ENCODE peak calls at places on chromosomes 3 and 15, in seven cellular contexts. A is left ventricle myocardium inferior, W is A549, X is cardiac fibroblast, N is breast epithelium, D is PC-3, H is coronary artery. V is an unnamed sample.

GRCh38 chr15:42549052-42549491 is 434 bp downstream of the HAUS2 start:
- DNase-seq in A (no peak), W (peak; percentile 27), X (peak; percentile 42), N (no peak), D (peak; percentile 32), H (no peak), V (peak; percentile 35)

GRCh38 chr3:44842376-44842775 is 19.3 kb upstream of the TMEM42 start:
- DNase-seq in A (no peak), W (no peak), X (no peak), N (no peak), D (no peak), H (no peak), V (no peak)

GRCh38 chr3:31724144-31724543 is 191.4 kb downstream of the STT3B start:
- DNase-seq in A (no peak), W (no peak), X (no peak), N (no peak), D (no peak), H (no peak), V (no peak)

GRCh38 chr15:42695527-42696071 is 41.3 kb downstream of the CDAN1 start:
- DNase-seq in A (no peak), W (no peak), X (no peak), N (no peak), D (no peak), H (no peak), V (no peak)

GRCh38 chr15:70324001-70324974 is 226.6 kb upstream of the TLE3 start:
- DNase-seq in A (no peak), W (no peak), X (no peak), N (peak; percentile 82), D (peak; percentile 94), H (no peak), V (peak; percentile 74)

GRCh38 chr15:52730163-52730562 is 51.0 kb upstream of the ATOSA start:
- DNase-seq in A (no peak), W (no peak), X (peak; percentile 74), N (no peak), D (peak; percentile 34), H (no peak), V (peak; percentile 82)

GRCh38 chr3:108887777-108888176 is 65.2 kb downstream of the TRAT1 start:
- DNase-seq in A (no peak), W (no peak), X (no peak), N (no peak), D (no peak), H (no peak), V (no peak)

GRCh38 chr3:135967867-135968266 is 2.3 kb downstream of the PPP2R3A start:
- DNase-seq in A (no peak), W (no peak), X (no peak), N (no peak), D (no peak), H (no peak), V (no peak)

GRCh38 chr3:170907519-170908234 is 760 bp downstream of the EIF5A2 start:
- DNase-seq in A (no peak), W (peak; percentile 15), X (peak; percentile 29), N (no peak), D (no peak), H (no peak), V (no peak)

GRCh38 chr3:64342940-64343691 is 117.8 kb upstream of the PRICKLE2 start:
- DNase-seq in A (no peak), W (peak; percentile 15), X (peak; percentile 89), N (peak; percentile 56), D (peak; percentile 71), H (no peak), V (peak; percentile 96)

GRCh38 chr3:122313261-122313660 is 11.8 kb upstream of the CSTA start:
- DNase-seq in A (no peak), W (no peak), X (no peak), N (no peak), D (no peak), H (no peak), V (peak; percentile 63)

GRCh38 chr3:130707914-130708601 is 38.6 kb downstream of the PIK3R4 start:
- DNase-seq in A (no peak), W (no peak), X (no peak), N (no peak), D (no peak), H (no peak), V (no peak)

GRCh38 chr3:24294150-24294549 is 200.5 kb downstream of the THRB start:
- DNase-seq in A (no peak), W (no peak), X (no peak), N (no peak), D (no peak), H (no peak), V (no peak)

GRCh38 chr3:136899622-136900158 is 37.7 kb downstream of the NCK1 start:
- DNase-seq in A (no peak), W (no peak), X (no peak), N (no peak), D (no peak), H (no peak), V (no peak)

GRCh38 chr3:116037954-116038911 is 407.1 kb downstream of the LSAMP start:
- DNase-seq in A (no peak), W (no peak), X (peak; percentile 25), N (no peak), D (no peak), H (no peak), V (no peak)

GRCh38 chr3:197881601-197882000 is 68.4 kb upstream of the RPL35A start:
- DNase-seq in A (no peak), W (no peak), X (no peak), N (no peak), D (no peak), H (no peak), V (no peak)

GRCh38 chr3:64267774-64268604 is 42.7 kb upstream of the PRICKLE2 start:
- DNase-seq in A (peak; percentile 61), W (no peak), X (peak; percentile 77), N (peak; percentile 63), D (no peak), H (peak; percentile 87), V (peak; percentile 64)

GRCh38 chr3:152121292-152121654 is 147.5 kb upstream of the MBNL1 start:
- DNase-seq in A (no peak), W (no peak), X (peak; percentile 92), N (no peak), D (peak; percentile 91), H (no peak), V (peak; percentile 92)

GRCh38 chr3:167811071-167811470 is 75.5 kb downstream of the SERPINI1 start:
- DNase-seq in A (no peak), W (no peak), X (no peak), N (no peak), D (no peak), H (no peak), V (no peak)

GRCh38 chr3:14303336-14304100 is 98.9 kb upstream of the SLC6A6 start:
- DNase-seq in A (no peak), W (no peak), X (peak; percentile 26), N (peak; percentile 55), D (no peak), H (no peak), V (no peak)

GRCh38 chr3:61250784-61251173 is 473 bp downstream of the FHIT start:
- DNase-seq in A (peak; percentile 17), W (no peak), X (peak; percentile 13), N (peak; percentile 62), D (peak; percentile 43), H (no peak), V (peak; percentile 51)

GRCh38 chr3:41095702-41096101 is 103.6 kb upstream of the CTNNB1 start:
- DNase-seq in A (no peak), W (no peak), X (peak; percentile 4), N (no peak), D (no peak), H (no peak), V (no peak)

GRCh38 chr15:35481992-35482391 is 64.0 kb downstream of the DPH6 start:
- DNase-seq in A (no peak), W (peak; percentile 14), X (peak; percentile 68), N (no peak), D (peak; percentile 98), H (no peak), V (peak; percentile 97)

GRCh38 chr3:196073188-196073838 is 8.6 kb downstream of the TFRC start:
- DNase-seq in A (peak; percentile 34), W (peak; percentile 64), X (peak; percentile 69), N (peak; percentile 59), D (peak; percentile 74), H (no peak), V (peak; percentile 63)
- H3K4me3 ChIP-seq in A (no peak overlapping the region), W (no peak overlapping the region), X (no peak overlapping the region), N (no peak overlapping the region), D (no peak overlapping the region), H (no peak overlapping the region), V (no peak overlapping the region)

DNA sequence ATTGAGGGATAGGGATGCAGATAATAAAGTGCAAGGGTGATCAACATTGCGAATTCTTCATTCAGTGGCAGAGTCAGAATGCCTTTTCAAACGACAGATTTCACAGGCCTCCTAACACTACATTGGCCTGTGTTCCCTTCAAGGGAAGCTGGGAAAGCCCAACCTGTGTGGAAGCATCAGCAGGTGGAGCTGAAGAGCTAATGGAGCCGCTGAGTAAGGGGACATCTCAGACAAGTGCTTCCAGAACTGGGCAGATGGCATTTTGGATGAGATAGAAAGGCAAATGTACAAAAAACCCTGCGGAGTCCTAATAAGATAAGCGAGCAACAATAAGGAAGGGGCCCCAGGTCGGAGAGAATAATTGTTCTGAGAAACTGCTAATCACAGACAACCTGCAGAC is 8.5 kb upstream of the SLC24A5 start:
- DNase-seq in A (no peak), W (no peak), X (peak; percentile 46), N (no peak), D (peak; percentile 51), H (no peak), V (peak; percentile 45)
- TF ChIP-seq CTCF in A (peak; percentile 59), W (peak; percentile 14), X (peak; percentile 55), N (no peak), D (peak; percentile 63), H (no peak), V (peak; percentile 71)

DNA sequence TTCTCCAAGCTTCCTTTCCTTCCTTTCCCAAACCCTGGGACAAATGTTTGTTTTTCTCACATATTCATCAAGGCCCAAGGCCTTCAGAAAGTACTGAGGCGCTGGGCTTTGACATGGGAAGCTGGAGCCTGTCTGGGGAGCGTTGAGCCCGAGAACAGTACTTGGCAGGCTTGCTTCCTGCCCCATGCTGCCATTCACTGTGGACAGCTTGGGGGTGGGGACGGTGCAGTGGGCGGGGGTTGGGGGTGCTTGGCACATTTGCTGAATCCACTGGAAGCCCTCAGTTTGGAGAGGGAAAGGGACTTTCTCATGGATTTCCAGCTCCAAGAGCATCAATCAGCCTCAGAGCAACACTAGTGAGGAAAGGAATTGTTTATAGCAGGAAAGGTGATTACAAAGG is 199.7 kb upstream of the RGMA start:
- DNase-seq in A (no peak), W (no peak), X (no peak), N (no peak), D (no peak), H (no peak), V (no peak)
- H3K4me3 ChIP-seq in A (no peak overlapping the region), W (no peak overlapping the region), X (no peak overlapping the region), N (no peak overlapping the region), D (no peak overlapping the region), H (no peak overlapping the region), V (no peak overlapping the region)

DNA sequence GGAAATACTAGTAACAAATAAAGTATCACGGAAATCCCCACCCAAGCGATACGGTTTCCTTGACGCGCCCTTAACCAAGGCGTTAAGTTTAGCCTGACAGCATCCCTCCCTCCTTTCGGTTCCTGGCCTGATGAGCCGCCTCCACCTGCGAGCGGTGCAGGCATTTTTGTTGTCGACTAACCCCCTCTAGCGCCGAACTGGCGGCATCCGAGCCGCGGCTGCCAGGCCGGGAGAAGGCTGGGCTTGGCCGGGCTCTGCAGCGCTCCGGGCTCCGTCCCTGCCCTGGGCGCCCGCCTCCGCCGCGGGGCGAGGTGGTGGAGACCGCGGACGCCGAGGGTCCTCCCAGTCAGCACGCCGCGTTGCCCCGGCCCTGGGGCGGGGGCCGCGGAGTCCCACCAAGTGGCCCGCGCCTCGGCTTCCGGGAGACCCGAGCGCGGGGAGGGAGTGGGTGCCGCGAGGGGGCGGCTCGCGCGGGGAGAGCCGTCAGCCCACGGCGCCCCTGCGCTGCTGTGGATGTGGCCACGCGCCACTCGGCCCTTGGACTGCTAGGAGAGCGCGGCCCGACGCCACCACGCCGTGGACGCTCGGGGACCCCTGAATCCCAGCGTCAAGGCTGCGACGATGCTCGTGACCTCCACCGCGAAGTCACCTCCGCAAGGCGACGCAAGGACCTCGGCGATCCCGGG is 1.1 kb upstream of the EPHA6 start:
- DNase-seq in A (peak; percentile 51), W (peak; percentile 63), X (peak; percentile 64), N (peak; percentile 45), D (peak; percentile 87), H (no peak), V (peak; percentile 48)
- TF ChIP-seq CTCF in A (peak; percentile 56), W (peak; percentile 66), X (peak; percentile 62), N (peak; percentile 41), D (peak; percentile 87), H (peak; percentile 21), V (peak; percentile 73)

V was measured in bronchial epithelial cell.